ENCODE peak calls at places on chromosomes 1 and 21, in seven cellular contexts. T, Y, H, D, K, B and E are unnamed samples.
A peak's percentile ranks its signal among the peaks of the same experiment; 100 is the strongest.

GRCh38 chr1:208141793-208142192 is 102.4 kb downstream of the PLXNA2 start:
- DNase-seq in B (no peak), D (no peak), Y (no peak), K (no peak), H (no peak), T (no peak), E (no peak)

GRCh38 chr1:202058001-202058908 is 47.9 kb downstream of the ELF3 start:
- DNase-seq in T (no peak), H (peak; percentile 26), K (no peak), D (peak; percentile 41), Y (no peak), B (no peak), E (no peak)

GRCh38 chr21:31459457-31459856 is 115.4 kb upstream of the TIAM1 start:
- DNase-seq in Y (no peak), H (no peak), D (no peak), T (no peak), K (no peak), B (no peak), E (no peak)

GRCh38 chr1:7948950-7949349 is 8.3 kb upstream of the TNFRSF9 start:
- DNase-seq in D (peak; percentile 91), B (peak; percentile 31), H (peak; percentile 25), T (no peak), Y (no peak), K (no peak), E (no peak)

GRCh38 chr1:174800221-174800791 is 199.4 kb upstream of the CACYBP start:
- DNase-seq in K (no peak), T (no peak), H (peak; percentile 23), B (no peak), Y (no peak), D (peak; percentile 39), E (no peak)

GRCh38 chr1:201724760-201725105 is 104.2 kb upstream of the IPO9 start:
- DNase-seq in K (no peak), B (no peak), Y (no peak), T (no peak), D (no peak), H (no peak), E (no peak)

GRCh38 chr1:63779338-63779819 is 5.6 kb downstream of the ROR1 start:
- DNase-seq in B (no peak), Y (no peak), D (no peak), K (no peak), H (no peak), T (no peak), E (no peak)

GRCh38 chr1:220426989-220427388 is 100.9 kb upstream of the MARK1 start:
- DNase-seq in H (no peak), D (no peak), Y (no peak), T (no peak), K (no peak), B (no peak), E (no peak)

GRCh38 chr1:29706936-29707335 is 470.6 kb downstream of the PTPRU start:
- DNase-seq in K (no peak), D (peak; percentile 77), T (no peak), H (no peak), Y (no peak), B (no peak), E (peak; percentile 57)

GRCh38 chr1:171286032-171286705 is 27.8 kb upstream of the FMO4 start:
- DNase-seq in Y (no peak), K (no peak), H (no peak), T (no peak), D (peak; percentile 50), B (no peak), E (no peak)

GRCh38 chr21:27802816-27803475 is 836.1 kb upstream of the ADAMTS5 start:
- DNase-seq in B (no peak), H (peak; percentile 55), K (no peak), D (peak; percentile 64), T (no peak), Y (peak; percentile 38), E (no peak)

DNA sequence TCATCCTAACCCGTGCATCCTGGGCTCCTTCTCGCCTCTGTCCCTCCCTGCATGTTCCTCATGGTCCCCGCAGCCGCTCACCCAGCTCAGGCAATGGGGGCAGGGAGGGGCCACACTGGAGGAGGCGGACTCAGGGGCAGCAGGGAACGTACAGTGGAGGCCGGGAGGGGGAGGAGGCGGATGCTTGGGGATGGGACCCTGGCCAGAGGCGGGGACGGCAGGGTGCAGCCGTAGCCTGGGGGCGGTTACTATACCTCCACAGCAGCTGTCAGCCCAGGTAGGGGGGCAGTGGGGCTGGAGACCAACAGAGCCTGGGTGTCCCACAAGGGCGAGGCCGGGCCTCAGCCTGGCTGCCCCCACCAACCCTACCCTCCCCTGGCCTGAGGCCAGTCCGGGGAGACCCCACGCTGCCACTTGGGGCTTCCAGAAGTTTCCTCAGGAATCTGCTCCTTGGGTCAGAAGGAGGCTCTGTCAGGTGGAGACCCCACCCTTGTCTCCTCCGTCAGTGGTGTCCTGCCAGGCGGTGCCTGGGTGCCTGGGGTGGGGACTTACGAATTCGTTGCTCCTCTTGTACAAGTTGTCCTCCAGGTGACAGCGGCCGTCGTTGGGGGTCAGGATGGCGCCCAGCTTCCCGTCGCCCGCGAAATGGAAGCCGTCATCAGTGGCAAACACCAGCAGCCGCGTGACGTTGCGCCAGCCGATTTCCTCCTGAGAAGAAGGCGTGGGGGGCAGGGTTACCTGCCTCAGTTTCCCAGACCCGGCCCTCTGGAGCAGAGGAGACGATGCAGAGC is 20.7 kb downstream of the ITGB2 start:
- DNase-seq in Y (no peak), H (no peak), D (no peak), B (no peak), K (no peak), T (no peak), E (no peak)
- H3K36me3 ChIP-seq in Y (no peaks in the 10 kb centered on the region), H (no peaks in the 10 kb centered on the region), D (no peaks in the 10 kb centered on the region), B (peaks cover 76% of the 10 kb centered on the region), K (no peaks in the 10 kb centered on the region), T (peaks cover 75% of the 10 kb centered on the region), E (peaks cover 54% of the 10 kb centered on the region)

DNA sequence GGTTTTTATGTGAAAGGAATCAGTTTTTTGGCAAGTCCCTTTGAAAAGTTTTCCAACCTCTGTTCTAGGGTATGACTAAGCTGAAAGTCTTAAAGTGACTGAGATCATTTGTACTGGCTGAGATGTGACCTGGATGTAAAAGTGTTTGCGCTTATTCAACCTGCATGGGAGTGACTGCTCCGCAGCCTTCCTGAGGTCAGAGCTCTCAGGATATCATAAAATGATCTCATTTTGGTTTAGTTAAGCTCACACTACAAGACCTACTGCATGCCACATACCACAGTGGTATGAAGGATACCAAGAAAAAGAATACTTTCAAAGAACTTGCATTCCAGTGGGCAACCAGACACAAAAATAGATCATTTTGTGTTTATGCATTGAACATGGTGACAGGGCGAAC is 29.9 kb upstream of the TADA1 start:
- DNase-seq in H (no peak), D (peak; percentile 46), B (no peak), K (no peak), Y (no peak), T (no peak), E (no peak)
- H3K4me3 ChIP-seq in H (no peak overlapping the region), D (no peak overlapping the region), B (no peak overlapping the region), K (no peak overlapping the region), Y (no peak overlapping the region), T (no peak overlapping the region), E (no peak overlapping the region)

DNA sequence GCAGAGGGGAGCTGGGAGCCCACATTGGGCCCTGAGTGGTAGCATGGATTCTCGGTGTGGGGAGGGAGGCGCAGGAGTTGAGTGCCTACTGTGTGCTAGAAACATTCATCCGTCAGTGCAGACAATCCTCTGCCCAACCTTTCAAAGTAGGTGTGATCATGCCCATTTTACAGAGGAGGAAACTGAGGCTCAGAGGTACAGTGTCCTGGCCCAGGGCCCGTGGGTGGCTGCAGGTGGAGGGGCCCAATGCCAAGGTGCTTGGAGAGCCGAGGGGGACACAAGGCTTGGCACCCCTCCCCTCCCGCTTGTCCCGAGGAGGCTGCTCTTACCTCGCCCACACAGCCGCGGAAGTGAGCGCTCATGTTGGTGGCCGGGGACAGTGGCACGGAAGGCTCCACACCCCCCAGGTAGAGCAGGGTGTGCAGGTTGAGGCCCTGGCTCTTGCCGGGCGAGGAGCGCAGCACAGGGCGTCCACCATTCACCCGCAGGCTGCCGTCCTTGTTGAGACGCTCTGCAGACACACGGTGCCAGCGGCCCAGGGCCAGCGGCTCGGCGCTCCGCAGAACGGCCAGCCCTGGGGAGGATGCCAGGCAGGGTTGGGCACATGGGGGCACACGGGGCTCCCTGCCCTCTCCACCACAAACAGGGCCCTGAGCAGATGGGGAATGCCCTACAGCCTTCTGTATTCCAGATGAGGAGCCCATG is 16.6 kb downstream of the LDLRAD2 start:
- DNase-seq in T (no peak), B (no peak), Y (no peak), D (no peak), K (no peak), H (no peak), E (no peak)
- H3K36me3 ChIP-seq in T (no peaks in the 10 kb centered on the region), B (no peaks in the 10 kb centered on the region), Y (no peaks in the 10 kb centered on the region), D (peaks cover 48% of the 10 kb centered on the region), K (peaks cover 10% of the 10 kb centered on the region), H (peaks cover 11% of the 10 kb centered on the region), E (no peaks in the 10 kb centered on the region)

DNA sequence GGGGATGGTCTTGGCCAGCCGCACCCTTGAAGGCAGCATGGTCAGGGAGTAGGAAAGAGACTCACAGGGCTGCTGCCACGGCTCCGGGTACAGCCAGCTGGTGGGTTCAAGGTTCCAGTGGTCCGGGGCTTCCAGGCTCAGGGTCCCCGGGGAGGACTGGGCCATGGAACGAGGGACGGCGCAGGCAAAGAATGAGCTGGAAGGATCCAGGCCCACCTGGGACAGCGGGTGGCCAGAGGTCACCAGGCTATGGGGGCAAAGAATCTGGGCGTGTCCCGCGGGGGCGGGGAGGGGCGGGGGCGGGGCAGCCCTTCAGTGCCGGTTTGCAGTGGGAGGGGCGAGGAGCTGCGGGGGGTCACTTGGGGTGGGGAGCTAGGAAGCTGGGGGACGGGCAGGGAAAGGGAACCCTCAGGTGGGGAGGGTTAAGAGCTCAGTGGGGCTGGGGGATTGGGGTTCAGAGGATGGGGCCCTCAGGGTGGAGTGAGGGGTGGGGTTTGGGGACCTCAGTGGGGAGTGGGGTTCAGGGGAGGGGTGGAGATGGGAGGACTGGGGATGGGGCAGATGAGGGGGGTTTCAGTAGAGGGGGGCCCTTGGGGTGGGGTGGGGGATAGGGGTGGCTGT is at the start of gene DNMT3L:
- DNase-seq in K (no peak), Y (no peak), D (no peak), T (no peak), B (no peak), H (no peak), E (no peak)
- H3K4me3 ChIP-seq in K (no peak within 1 kb of the TSS), Y (no peak within 1 kb of the TSS), D (no peak within 1 kb of the TSS), T (no peak within 1 kb of the TSS), B (no peak within 1 kb of the TSS), H (no peak within 1 kb of the TSS), E (no peak within 1 kb of the TSS)

GRCh38 chr1:244854175-244854574 is 10.2 kb downstream of the HNRNPU start:
- DNase-seq in K (no peak), B (peak; percentile 43), D (no peak), T (no peak), Y (no peak), H (no peak), E (no peak)
- H3K36me3 ChIP-seq in K (peaks cover 83% of the 10 kb centered on the region), B (peaks cover 63% of the 10 kb centered on the region), D (peaks cover 100% of the 10 kb centered on the region), T (peaks cover 62% of the 10 kb centered on the region), Y (peaks cover 30% of the 10 kb centered on the region), H (peaks cover 23% of the 10 kb centered on the region), E (peaks cover 24% of the 10 kb centered on the region)

GRCh38 chr1:11985851-11986250 is 5.6 kb downstream of the MFN2 start:
- DNase-seq in D (peak; percentile 76), Y (no peak), T (no peak), H (no peak), K (no peak), B (no peak), E (no peak)
- H3K4me3 ChIP-seq in D (no peak overlapping the region), Y (no peak overlapping the region), T (no peak overlapping the region), H (no peak overlapping the region), K (no peak overlapping the region), B (no peak overlapping the region), E (no peak overlapping the region)

GRCh38 chr1:172477741-172478140 is 33.9 kb upstream of the PIGC start:
- DNase-seq in T (no peak), B (no peak), H (no peak), Y (no peak), D (no peak), K (no peak), E (no peak)
- H3K36me3 ChIP-seq in T (no peaks in the 10 kb centered on the region), B (no peaks in the 10 kb centered on the region), H (no peaks in the 10 kb centered on the region), Y (no peaks in the 10 kb centered on the region), D (no peaks in the 10 kb centered on the region), K (no peaks in the 10 kb centered on the region), E (no peaks in the 10 kb centered on the region)